ENCODE peak calls at places on chromosome 19, in nine cellular contexts. J, F, C, G, B, M, K, V and P are unnamed samples.
A peak's percentile ranks its signal among the peaks of the same experiment; 100 is the strongest.

GRCh38 chr19:4121815-4122214 is 2.1 kb downstream of the MAP2K2 start:
- DNase-seq in K (no peak), B (no peak), V (no peak), M (no peak), G (no peak), J (no peak), F (no peak), C (no peak), P (no peak)

GRCh38 chr19:12783226-12783848 is 7.9 kb upstream of the JUNB start:
- DNase-seq in K (no peak), V (peak; percentile 80), B (no peak), G (no peak), C (no peak), J (no peak), M (no peak), F (no peak), P (no peak)

GRCh38 chr19:2494447-2495129 is 18.7 kb downstream of the GADD45B start:
- DNase-seq in G (peak; percentile 81), C (peak; percentile 38), F (no peak), B (peak; percentile 88), V (peak; percentile 87), J (peak; percentile 88), K (peak; percentile 75), M (peak; percentile 65), P (peak; percentile 22)

GRCh38 chr19:12703056-12703455 is 6.6 kb upstream of the FBXW9 start:
- DNase-seq in B (no peak), K (no peak), J (no peak), F (peak; percentile 20), C (no peak), M (no peak), G (peak; percentile 46), V (no peak), P (peak; percentile 6)

GRCh38 chr19:18999896-19000620 is 33.3 kb downstream of the SUGP2 start:
- DNase-seq in F (no peak), B (no peak), V (no peak), G (no peak), C (no peak), K (no peak), M (no peak), J (no peak), P (no peak)

GRCh38 chr19:1015782-1016646 is 4.9 kb downstream of the TMEM259 start:
- DNase-seq in V (no peak), J (no peak), F (no peak), K (no peak), G (no peak), B (no peak), C (no peak), M (no peak), P (no peak)

GRCh38 chr19:12987190-12987589 is 8.1 kb upstream of the NFIX start:
- DNase-seq in G (no peak), V (no peak), J (no peak), K (no peak), M (no peak), F (no peak), C (no peak), B (no peak), P (no peak)

GRCh38 chr19:36418287-36419001 is at the start of gene ZFP82:
- DNase-seq in M (peak; percentile 70), J (peak; percentile 70), V (peak; percentile 91), F (peak; percentile 67), K (peak; percentile 93), C (peak; percentile 43), G (peak; percentile 77), B (peak; percentile 94), P (no peak)

GRCh38 chr19:5048727-5049553 is 80.0 kb downstream of the KDM4B start:
- DNase-seq in C (no peak), J (no peak), G (peak; percentile 70), B (no peak), F (no peak), V (no peak), M (no peak), K (no peak), P (no peak)

GRCh38 chr19:294341-294818 is 3.2 kb upstream of the PLPP2 start:
- DNase-seq in F (no peak), V (peak; percentile 62), G (no peak), B (no peak), K (no peak), J (no peak), M (no peak), C (no peak), P (no peak)

GRCh38 chr19:41937976-41938375 is 9.7 kb upstream of the ERFL start:
- DNase-seq in C (no peak), M (no peak), J (no peak), K (no peak), V (no peak), G (no peak), F (no peak), B (peak; percentile 58), P (no peak)

GRCh38 chr19:19406878-19407639 is 1.6 kb downstream of the GATAD2A start:
- DNase-seq in G (peak; percentile 53), C (no peak), B (peak; percentile 85), J (peak; percentile 16), V (peak; percentile 85), K (no peak), F (no peak), M (peak; percentile 55), P (no peak)

GRCh38 chr19:38262585-38263268 is 1.6 kb upstream of the SPINT2 start:
- DNase-seq in M (no peak), C (no peak), G (no peak), V (no peak), K (no peak), J (no peak), B (no peak), F (no peak), P (no peak)

GRCh38 chr19:532578-533484 is 1.3 kb downstream of the CDC34 start:
- DNase-seq in J (peak; percentile 84), F (peak; percentile 72), K (peak; percentile 57), C (peak; percentile 75), V (peak; percentile 78), B (peak; percentile 87), G (peak; percentile 73), M (peak; percentile 62), P (no peak)

GRCh38 chr19:51503891-51504290 is 2.3 kb upstream of the SIGLEC12 start:
- DNase-seq in V (no peak), C (no peak), F (no peak), K (no peak), G (no peak), M (no peak), J (no peak), B (no peak), P (no peak)

GRCh38 chr19:15285896-15286591 is 46.3 kb downstream of the BRD4 start:
- DNase-seq in V (no peak), G (no peak), F (no peak), M (no peak), J (no peak), C (no peak), K (peak; percentile 68), B (peak; percentile 71), P (no peak)

GRCh38 chr19:28929026-28929425 is 283.9 kb downstream of the UQCRFS1 start:
- DNase-seq in K (no peak), G (no peak), C (no peak), F (no peak), J (no peak), V (no peak), M (no peak), B (no peak), P (no peak)

GRCh38 chr19:18165794-18166544 is 7.6 kb upstream of the IFI30 start:
- DNase-seq in G (no peak), J (no peak), B (no peak), F (no peak), V (no peak), M (no peak), K (no peak), C (no peak), P (no peak)

GRCh38 chr19:47275866-47276461 is 1.3 kb downstream of the INAFM1 start:
- DNase-seq in F (no peak), C (no peak), M (no peak), J (no peak), G (peak; percentile 73), B (peak; percentile 81), K (no peak), V (no peak), P (peak; percentile 22)

GRCh38 chr19:1691589-1692290 is 39.3 kb upstream of the TCF3 start:
- DNase-seq in K (no peak), B (no peak), M (no peak), J (no peak), V (no peak), G (no peak), C (no peak), F (no peak), P (no peak)

GRCh38 chr19:55372316-55373081 is 2.2 kb upstream of the IL11 start:
- DNase-seq in V (no peak), K (no peak), C (no peak), B (no peak), F (no peak), M (no peak), J (no peak), G (peak; percentile 52), P (no peak)

GRCh38 chr19:56291857-56292256 is 19.3 kb downstream of the EDDM13 start:
- DNase-seq in C (no peak), B (no peak), F (no peak), G (no peak), V (no peak), K (no peak), M (no peak), J (no peak), P (no peak)

GRCh38 chr19:50333235-50333736 is 4.1 kb upstream of the KCNC3 start:
- DNase-seq in C (peak; percentile 87), F (peak; percentile 85), M (peak; percentile 94), G (peak; percentile 72), K (peak; percentile 97), V (peak; percentile 98), B (peak; percentile 96), J (peak; percentile 95), P (peak; percentile 93)

GRCh38 chr19:4059493-4059880 is 7.2 kb downstream of the ZBTB7A start:
- DNase-seq in K (no peak), V (no peak), C (no peak), F (no peak), B (no peak), M (no peak), J (no peak), G (no peak), P (no peak)

GRCh38 chr19:31334849-31335624 is 14.2 kb downstream of the TSHZ3 start:
- DNase-seq in F (no peak), B (no peak), C (no peak), M (no peak), G (no peak), K (no peak), V (peak; percentile 8), J (no peak), P (no peak)

GRCh38 chr19:2341247-2341705 is 12.8 kb downstream of the SPPL2B start:
- DNase-seq in V (no peak), C (no peak), G (no peak), B (no peak), J (no peak), K (no peak), F (no peak), M (no peak), P (no peak)

GRCh38 chr19:15534957-15535864 is 26.9 kb downstream of the CYP4F22 start:
- DNase-seq in B (no peak), M (no peak), K (no peak), J (no peak), V (no peak), C (no peak), G (no peak), F (no peak), P (no peak)

GRCh38 chr19:42343344-42344110 is 18.1 kb downstream of the MEGF8 start:
- DNase-seq in V (no peak), K (no peak), G (no peak), B (no peak), J (no peak), C (no peak), M (no peak), F (no peak), P (no peak)

GRCh38 chr19:43675269-43675879 is 5.4 kb upstream of the PLAUR start:
- DNase-seq in B (no peak), C (no peak), G (peak; percentile 37), K (no peak), V (no peak), F (no peak), M (peak; percentile 58), J (no peak), P (peak; percentile 42)

GRCh38 chr19:50349277-50350057 is 16.0 kb downstream of the NAPSA start:
- DNase-seq in J (no peak), K (no peak), B (no peak), V (no peak), G (no peak), M (no peak), F (no peak), C (no peak), P (no peak)

GRCh38 chr19:32567486-32567885 is 13.5 kb upstream of the PDCD5 start:
- DNase-seq in K (no peak), V (no peak), B (no peak), J (no peak), F (no peak), C (no peak), M (no peak), G (no peak), P (no peak)